ENCODE peak calls at places on chromosome 6, in four cellular contexts. K, M, S and H are unnamed samples.
A peak's percentile ranks its signal among the peaks of the same experiment; 100 is the strongest.

GRCh38 chr6:165055231-165055630 is 254.2 kb downstream of the C6orf118 start:
- DNase-seq in K (no peak), M (no peak), S (no peak), H (no peak)

GRCh38 chr6:147244832-147245231 is 40.6 kb downstream of the STXBP5 start:
- DNase-seq in K (no peak), M (no peak), S (no peak), H (no peak)

GRCh38 chr6:134474980-134475379 is 157.1 kb upstream of the SGK1 start:
- DNase-seq in K (no peak), M (no peak), S (no peak), H (no peak)

GRCh38 chr6:150271172-150271500 is 97.7 kb upstream of the IYD start:
- DNase-seq in K (no peak), M (no peak), S (no peak), H (no peak)

GRCh38 chr6:38144365-38144764 is 324.8 kb downstream of the ZFAND3 start:
- DNase-seq in K (no peak), M (no peak), S (no peak), H (no peak)

GRCh38 chr6:1726341-1726763 is 116.6 kb downstream of the FOXC1 start:
- DNase-seq in K (no peak), M (no peak), S (no peak), H (no peak)

GRCh38 chr6:109526905-109527628 is 44.0 kb upstream of the ZBTB24 start:
- DNase-seq in K (no peak), M (peak; percentile 69), S (no peak), H (peak; percentile 46)

GRCh38 chr6:5990776-5991175 is 15.9 kb downstream of the NRN1 start:
- DNase-seq in K (no peak), M (no peak), S (no peak), H (no peak)

GRCh38 chr6:119735500-119735899 is 385.9 kb upstream of the MAN1A1 start:
- DNase-seq in K (no peak), M (no peak), S (no peak), H (no peak)

GRCh38 chr6:17472653-17473183 is 79.3 kb downstream of the CAP2 start:
- DNase-seq in K (no peak), M (peak; percentile 17), S (no peak), H (peak; percentile 52)

GRCh38 chr6:2029130-2029794 is 216.1 kb downstream of the GMDS start:
- DNase-seq in K (no peak), M (no peak), S (no peak), H (no peak)

GRCh38 chr6:156933201-156934053 is 156.2 kb downstream of the ARID1B start:
- DNase-seq in K (no peak), M (no peak), S (no peak), H (no peak)

GRCh38 chr6:39790772-39791171 is 1.4 kb upstream of the DAAM2 start:
- DNase-seq in K (no peak), M (peak; percentile 68), S (no peak), H (no peak)

GRCh38 chr6:77401231-77401630 is 62.1 kb downstream of the HTR1B start:
- DNase-seq in K (no peak), M (no peak), S (no peak), H (no peak)

GRCh38 chr6:41801380-41801779 is 13.9 kb downstream of the TOMM6 start:
- DNase-seq in K (no peak), M (peak; percentile 38), S (no peak), H (no peak)

GRCh38 chr6:1020837-1021236 is 291.1 kb upstream of the FOXQ1 start:
- DNase-seq in K (no peak), M (no peak), S (no peak), H (no peak)

GRCh38 chr6:2790588-2790987 is 25.4 kb downstream of the WRNIP1 start:
- DNase-seq in K (no peak), M (peak; percentile 85), S (no peak), H (no peak)

GRCh38 chr6:123802351-123802696 is 1.3 kb upstream of the NKAIN2 start:
- DNase-seq in K (no peak), M (no peak), S (no peak), H (no peak)
- H3K4me3 ChIP-seq in K (no peak overlapping the region), M (no peak overlapping the region), S (no peak overlapping the region), H (peak overlapping the region; percentile 50)

GRCh38 chr6:8180327-8181161 is 78.2 kb upstream of the EEF1E1 start:
- DNase-seq in K (no peak), M (peak; percentile 81), S (no peak), H (no peak)
- H3K4me3 ChIP-seq in K (no peak overlapping the region), M (no peak overlapping the region), S (no peak overlapping the region), H (no peak overlapping the region)

GRCh38 chr6:155461636-155462035 is 6.0 kb upstream of the NOX3 start:
- DNase-seq in K (no peak), M (peak; percentile 34), S (no peak), H (no peak)
- H3K4me3 ChIP-seq in K (no peak overlapping the region), M (peak overlapping the region; percentile 4), S (no peak overlapping the region), H (no peak overlapping the region)

GRCh38 chr6:32664354-32664753 is 2.1 kb downstream of the HLA-DQB1 start:
- DNase-seq in K (no peak), M (no peak), S (no peak), H (no peak)
- H3K4me3 ChIP-seq in K (no peak overlapping the region), M (no peak overlapping the region), S (no peak overlapping the region), H (no peak overlapping the region)

DNA sequence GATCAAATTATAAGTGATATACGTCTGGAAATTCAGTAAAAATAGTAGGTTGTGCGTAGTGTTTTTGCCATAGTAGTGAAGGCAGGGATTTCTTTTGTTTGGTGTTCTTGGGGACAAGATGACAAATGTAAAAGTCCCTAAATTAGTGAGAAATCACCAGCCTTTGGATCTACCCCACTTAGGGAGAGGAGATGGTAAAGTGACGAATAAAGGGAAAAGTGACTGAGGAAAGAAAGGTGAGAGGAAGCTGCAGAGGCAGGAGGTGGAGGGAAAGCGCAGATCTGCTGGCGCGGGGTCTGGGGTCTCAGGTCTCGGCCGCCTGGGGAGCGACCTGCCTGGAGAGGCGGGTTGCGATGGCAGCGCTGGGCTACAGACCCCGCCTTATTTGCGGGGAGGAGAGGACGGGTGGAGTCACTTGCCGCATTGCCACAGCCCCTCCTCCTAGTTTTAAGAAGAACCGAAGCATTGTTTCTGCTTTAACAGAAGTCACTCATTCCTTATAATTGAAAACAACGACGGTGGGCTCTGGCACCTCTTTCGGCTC is 3.4 kb upstream of the LIN28B start:
- DNase-seq in K (peak; percentile 31), M (no peak), S (no peak), H (no peak)
- H3K4me3 ChIP-seq in K (no peak overlapping the region), M (no peak overlapping the region), S (no peak overlapping the region), H (no peak overlapping the region)

GRCh38 chr6:28282923-28283322 is 1.6 kb downstream of the PGBD1 start:
- DNase-seq in K (no peak), M (no peak), S (no peak), H (no peak)

GRCh38 chr6:28277746-28278145 is 3.6 kb upstream of the PGBD1 start:
- DNase-seq in K (no peak), M (no peak), S (no peak), H (no peak)

GRCh38 chr6:28280595-28281287 is 631 bp upstream of the PGBD1 start:
- DNase-seq in K (no peak), M (no peak), S (no peak), H (no peak)

GRCh38 chr6:28281288-28282064 is at the start of gene PGBD1:
- DNase-seq in K (peak; percentile 90), M (peak; percentile 77), S (peak; percentile 86), H (peak; percentile 92)
- H3K4me3 ChIP-seq in K (peak within 1 kb of the TSS; percentile 68), M (peak within 1 kb of the TSS; percentile 95), S (peak within 1 kb of the TSS; percentile 65), H (peak within 1 kb of the TSS; percentile 98)

GRCh38 chr6:142871910-142872331 is 73.1 kb downstream of the HIVEP2 start:
- DNase-seq in K (no peak), M (peak; percentile 96), S (no peak), H (no peak)
- H3K4me3 ChIP-seq in K (no peak overlapping the region), M (no peak overlapping the region), S (no peak overlapping the region), H (no peak overlapping the region)

GRCh38 chr6:79374308-79374707 is 139.8 kb upstream of the HMGN3 start:
- DNase-seq in K (no peak), M (no peak), S (no peak), H (no peak)
- H3K4me3 ChIP-seq in K (no peak overlapping the region), M (no peak overlapping the region), S (no peak overlapping the region), H (no peak overlapping the region)

GRCh38 chr6:28724395-28724794 is 198.7 kb downstream of the GPX5 start:
- DNase-seq in K (no peak), M (no peak), S (no peak), H (no peak)

GRCh38 chr6:28727559-28728211 is 196.1 kb downstream of the TRIM27 start:
- DNase-seq in K (no peak), M (no peak), S (no peak), H (no peak)

GRCh38 chr6:28726569-28727309 is 197.0 kb downstream of the TRIM27 start:
- DNase-seq in K (no peak), M (no peak), S (no peak), H (no peak)

GRCh38 chr6:28725890-28726348 is 197.9 kb downstream of the TRIM27 start:
- DNase-seq in K (no peak), M (peak; percentile 35), S (no peak), H (no peak)

DNA sequence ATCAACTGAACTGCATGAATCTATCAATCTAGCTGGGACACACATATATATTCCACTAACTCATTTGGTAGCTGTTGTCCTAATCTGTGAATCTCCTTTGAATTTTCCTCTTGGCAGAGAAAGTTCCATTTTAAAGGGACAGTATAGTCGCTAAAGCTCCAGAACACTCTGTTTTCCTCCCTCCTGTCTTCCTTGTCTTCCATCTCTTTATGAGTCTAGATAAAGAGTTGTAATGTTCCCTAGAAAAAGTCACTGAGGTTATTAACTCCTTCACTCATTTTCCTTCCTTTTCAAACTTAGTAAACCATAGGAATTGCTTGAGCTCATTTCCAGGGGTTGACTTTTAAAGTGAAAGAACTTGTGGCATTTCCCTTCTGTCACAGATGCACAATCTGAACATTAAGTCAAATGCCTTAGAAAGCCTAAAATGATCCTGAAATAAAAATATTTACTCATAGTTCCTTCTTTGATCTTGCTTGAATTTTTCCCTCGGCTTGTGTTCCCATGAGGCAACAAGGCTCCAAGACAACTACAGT is 198.4 kb downstream of the TRIM27 start:
- DNase-seq in K (no peak), M (no peak), S (no peak), H (no peak)
- H3K4me3 ChIP-seq in K (no peak overlapping the region), M (no peak overlapping the region), S (no peak overlapping the region), H (no peak overlapping the region)